ENCODE peak calls at places on chromosomes 5 and 9, in ten cellular contexts. K, I, A, S, U, J, C, V, Z and G are unnamed samples.

GRCh38 chr5:16983972-16984371 is 47.9 kb upstream of the MYO10 start:
- DNase-seq in K (no peak), I (no peak), A (no peak), S (no peak), U (no peak), J (no peak), C (no peak), V (no peak), Z (no peak), G (no peak)

GRCh38 chr5:44365351-44365750 is 23.9 kb downstream of the FGF10 start:
- DNase-seq in K (no peak), I (no peak), A (no peak), S (no peak), U (peak), J (no peak), C (no peak), V (no peak), Z (peak), G (no peak)

GRCh38 chr9:122347348-122348287 is 23.2 kb upstream of the PTGS1 start:
- DNase-seq in K (no peak), I (peak), A (peak), S (no peak), U (peak), J (no peak), C (no peak), V (no peak), Z (peak), G (peak)

GRCh38 chr5:122184676-122185255 is 55.4 kb downstream of the ZNF474 start:
- DNase-seq in K (no peak), I (no peak), A (no peak), S (no peak), U (no peak), J (no peak), C (no peak), V (no peak), Z (no peak), G (no peak)

GRCh38 chr5:14443665-14444064 is 137.9 kb upstream of the OTULINL start:
- DNase-seq in K (no peak), I (no peak), A (no peak), S (no peak), U (no peak), J (no peak), C (no peak), V (no peak), Z (peak), G (no peak)

GRCh38 chr5:155091063-155091648 is 77.6 kb downstream of the KIF4B start:
- DNase-seq in K (no peak), I (peak), A (no peak), S (no peak), U (no peak), J (no peak), C (no peak), V (no peak), Z (no peak), G (peak)

GRCh38 chr9:86856259-86856658 is 91.0 kb downstream of the GAS1 start:
- DNase-seq in K (no peak), I (no peak), A (peak), S (no peak), U (no peak), J (no peak), C (no peak), V (no peak), Z (peak), G (no peak)

GRCh38 chr5:68368686-68369359 is 153.3 kb downstream of the PIK3R1 start:
- DNase-seq in K (no peak), I (peak), A (peak), S (no peak), U (no peak), J (no peak), C (no peak), V (no peak), Z (peak), G (no peak)

GRCh38 chr5:68319316-68320093 is 103.9 kb downstream of the PIK3R1 start:
- DNase-seq in K (no peak), I (peak), A (peak), S (no peak), U (no peak), J (no peak), C (no peak), V (no peak), Z (peak), G (peak)

GRCh38 chr5:1733369-1733768 is 66.3 kb downstream of the MRPL36 start:
- DNase-seq in K (no peak), I (no peak), A (no peak), S (no peak), U (no peak), J (no peak), C (no peak), V (no peak), Z (no peak), G (no peak)

GRCh38 chr5:172714491-172715420 is 56.2 kb downstream of the DUSP1 start:
- DNase-seq in K (peak), I (peak), A (peak), S (peak), U (peak), J (peak), C (no peak), V (peak), Z (peak), G (peak)

GRCh38 chr5:123264399-123264798 is 158.8 kb downstream of the CEP120 start:
- DNase-seq in K (no peak), I (no peak), A (no peak), S (no peak), U (no peak), J (no peak), C (no peak), V (no peak), Z (peak), G (no peak)

GRCh38 chr9:136625101-136626065 is 37.3 kb upstream of the EGFL7 start:
- DNase-seq in K (no peak), I (peak), A (peak), S (peak), U (peak), J (peak), C (no peak), V (no peak), Z (peak), G (peak)

GRCh38 chr5:131825404-131826013 is 28.7 kb upstream of the FNIP1 start:
- DNase-seq in K (no peak), I (no peak), A (no peak), S (no peak), U (no peak), J (no peak), C (no peak), V (no peak), Z (no peak), G (no peak)

GRCh38 chr9:86749530-86750275 is 197.6 kb downstream of the GAS1 start:
- DNase-seq in K (no peak), I (peak), A (peak), S (peak), U (peak), J (no peak), C (no peak), V (no peak), Z (peak), G (peak)

GRCh38 chr5:31133488-31133887 is 60.0 kb upstream of the CDH6 start:
- DNase-seq in K (no peak), I (peak), A (peak), S (no peak), U (no peak), J (no peak), C (no peak), V (no peak), Z (peak), G (peak)

GRCh38 chr9:132147331-132147730 is 14.5 kb upstream of the NTNG2 start:
- DNase-seq in K (no peak), I (no peak), A (peak), S (no peak), U (no peak), J (no peak), C (no peak), V (no peak), Z (no peak), G (no peak)

GRCh38 chr9:133884907-133885744 is 107.0 kb downstream of the VAV2 start:
- DNase-seq in K (no peak), I (no peak), A (no peak), S (no peak), U (no peak), J (no peak), C (no peak), V (no peak), Z (no peak), G (no peak)

GRCh38 chr9:112495614-112496013 is 9.0 kb downstream of the KIAA1958 start:
- DNase-seq in K (no peak), I (no peak), A (no peak), S (no peak), U (no peak), J (no peak), C (no peak), V (no peak), Z (no peak), G (no peak)

GRCh38 chr5:130116431-130116830 is 212.2 kb downstream of the CHSY3 start:
- DNase-seq in K (no peak), I (peak), A (no peak), S (peak), U (no peak), J (no peak), C (no peak), V (no peak), Z (no peak), G (no peak)

GRCh38 chr5:130112246-130112645 is 208.0 kb downstream of the CHSY3 start:
- DNase-seq in K (no peak), I (no peak), A (no peak), S (no peak), U (no peak), J (no peak), C (no peak), V (no peak), Z (no peak), G (no peak)

GRCh38 chr5:130110333-130110732 is 206.1 kb downstream of the CHSY3 start:
- DNase-seq in K (no peak), I (peak), A (peak), S (no peak), U (peak), J (no peak), C (no peak), V (no peak), Z (no peak), G (no peak)

GRCh38 chr5:130109152-130109551 is 204.9 kb downstream of the CHSY3 start:
- DNase-seq in K (peak), I (peak), A (peak), S (no peak), U (peak), J (no peak), C (no peak), V (no peak), Z (peak), G (no peak)

GRCh38 chr5:130111723-130112122 is 207.5 kb downstream of the CHSY3 start:
- DNase-seq in K (no peak), I (no peak), A (no peak), S (no peak), U (no peak), J (no peak), C (no peak), V (no peak), Z (no peak), G (no peak)
- H3K4me3 ChIP-seq in K (no peak), I (no peak), A (no peak), S (no peak), U (no peak), J (no peak), C (no peak), V (no peak), Z (no peak), G (no peak)

GRCh38 chr5:177300971-177301370 is 2.5 kb downstream of the RAB24 start:
- DNase-seq in K (no peak), I (no peak), A (no peak), S (no peak), U (no peak), J (no peak), C (no peak), V (no peak), Z (no peak), G (no peak)

GRCh38 chr5:177301503-177302165 is 1.9 kb downstream of the RAB24 start:
- DNase-seq in K (no peak), I (peak), A (no peak), S (no peak), U (no peak), J (no peak), C (no peak), V (no peak), Z (peak), G (peak)

GRCh38 chr5:177300236-177300880 is 3.2 kb downstream of the RAB24 start:
- DNase-seq in K (no peak), I (peak), A (peak), S (peak), U (peak), J (no peak), C (no peak), V (peak), Z (peak), G (peak)

GRCh38 chr5:177297922-177298321 is 5.6 kb downstream of the RAB24 start:
- DNase-seq in K (no peak), I (no peak), A (no peak), S (no peak), U (no peak), J (no peak), C (no peak), V (no peak), Z (no peak), G (no peak)

GRCh38 chr5:177299711-177300110 is 3.8 kb downstream of the RAB24 start:
- DNase-seq in K (no peak), I (no peak), A (no peak), S (no peak), U (no peak), J (no peak), C (no peak), V (no peak), Z (no peak), G (no peak)
- H3K4me3 ChIP-seq in K (no peak), I (no peak), A (no peak), S (no peak), U (no peak), J (no peak), C (no peak), V (no peak), Z (no peak), G (no peak)

GRCh38 chr5:90560771-90561170 is 2.2 kb downstream of the ADGRV1 start:
- DNase-seq in K (no peak), I (no peak), A (no peak), S (no peak), U (no peak), J (no peak), C (no peak), V (no peak), Z (no peak), G (no peak)

GRCh38 chr5:90557391-90557790 is 1.2 kb upstream of the ADGRV1 start:
- DNase-seq in K (peak), I (no peak), A (no peak), S (no peak), U (no peak), J (no peak), C (no peak), V (no peak), Z (no peak), G (no peak)

GRCh38 chr5:90555666-90556065 is 2.9 kb upstream of the ADGRV1 start:
- DNase-seq in K (no peak), I (no peak), A (no peak), S (no peak), U (no peak), J (no peak), C (no peak), V (no peak), Z (no peak), G (no peak)

GRCh38 chr5:90557871-90558270 is 726 bp upstream of the ADGRV1 start:
- DNase-seq in K (no peak), I (no peak), A (no peak), S (no peak), U (no peak), J (no peak), C (no peak), V (no peak), Z (no peak), G (no peak)

GRCh38 chr5:90558344-90559192 is at the start of gene ADGRV1:
- DNase-seq in K (peak), I (peak), A (peak), S (peak), U (peak), J (peak), C (no peak), V (peak), Z (peak), G (peak)
- H3K4me3 ChIP-seq in K (peak), I (peak), A (peak), S (no peak), U (peak), J (peak), C (peak), V (peak), Z (peak), G (no peak)

DNA sequence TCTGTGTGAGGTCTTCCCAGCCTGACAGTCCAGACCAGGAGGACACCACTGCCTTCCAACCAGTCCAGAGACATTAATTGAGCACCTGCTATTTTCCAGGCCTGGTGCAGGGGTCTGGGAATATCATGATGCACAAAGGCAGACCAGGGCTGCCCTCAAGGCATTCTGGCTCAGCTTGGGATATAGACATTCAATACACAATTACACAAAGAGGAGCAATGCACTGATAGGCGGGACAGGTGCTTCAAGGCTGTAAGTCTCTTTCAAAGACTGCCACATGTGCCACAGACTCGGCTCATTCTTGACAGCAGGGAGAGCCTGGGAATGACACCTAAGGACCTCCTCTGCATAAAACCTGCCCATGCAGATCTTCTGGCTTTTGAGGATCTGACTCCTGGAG is 158.6 kb downstream of the C5orf15 start:
- DNase-seq in K (no peak), I (no peak), A (no peak), S (no peak), U (no peak), J (no peak), C (no peak), V (no peak), Z (no peak), G (no peak)
- H3K4me3 ChIP-seq in K (no peak), I (no peak), A (no peak), S (no peak), U (no peak), J (no peak), C (no peak), V (no peak), Z (no peak), G (no peak)